ENCODE peak calls at places on chromosomes 12 and 14, in six cellular contexts. One of them, this sample, is unnamed.

GRCh38 chr12:11891350-11892064 is 179.2 kb upstream of the BCL2L14 start:
- DNase-seq in right atrium auricular region: peak; percentile 63
- DNase-seq in mesenchymal stem cell: no peak
- DNase-seq in heart right ventricle: peak; percentile 57
- DNase-seq in esophagus squamous epithelium: no peak
- DNase-seq in CD4-positive, alpha-beta T cell: no peak
- DNase-seq in this sample: no peak

GRCh38 chr12:94553130-94553519 is 93.5 kb upstream of the CEP83 start:
- DNase-seq in right atrium auricular region: peak; percentile 61
- DNase-seq in mesenchymal stem cell: peak; percentile 46
- DNase-seq in heart right ventricle: no peak
- DNase-seq in esophagus squamous epithelium: no peak
- DNase-seq in CD4-positive, alpha-beta T cell: no peak
- DNase-seq in this sample: peak; percentile 91

GRCh38 chr14:93231129-93231979 is 24.3 kb downstream of the UBR7 start:
- DNase-seq in right atrium auricular region: no peak
- DNase-seq in mesenchymal stem cell: no peak
- DNase-seq in heart right ventricle: peak; percentile 25
- DNase-seq in esophagus squamous epithelium: no peak
- DNase-seq in CD4-positive, alpha-beta T cell: no peak
- DNase-seq in this sample: peak; percentile 51

GRCh38 chr14:96501383-96501745 is 818 bp upstream of the PAPOLA start:
- DNase-seq in right atrium auricular region: no peak
- DNase-seq in mesenchymal stem cell: no peak
- DNase-seq in heart right ventricle: no peak
- DNase-seq in esophagus squamous epithelium: no peak
- DNase-seq in CD4-positive, alpha-beta T cell: peak; percentile 1
- DNase-seq in this sample: peak; percentile 0

GRCh38 chr14:60721331-60722162 is 2.6 kb downstream of the SIX4 start:
- DNase-seq in right atrium auricular region: no peak
- DNase-seq in mesenchymal stem cell: peak; percentile 71
- DNase-seq in heart right ventricle: peak; percentile 6
- DNase-seq in esophagus squamous epithelium: no peak
- DNase-seq in CD4-positive, alpha-beta T cell: peak; percentile 44
- DNase-seq in this sample: peak; percentile 47

GRCh38 chr12:93706824-93707223 is 29.6 kb downstream of the CRADD start:
- DNase-seq in right atrium auricular region: no peak
- DNase-seq in mesenchymal stem cell: no peak
- DNase-seq in heart right ventricle: no peak
- DNase-seq in esophagus squamous epithelium: no peak
- DNase-seq in CD4-positive, alpha-beta T cell: no peak
- DNase-seq in this sample: no peak

GRCh38 chr14:77991128-77991772 is 178.9 kb upstream of the NRXN3 start:
- DNase-seq in right atrium auricular region: no peak
- DNase-seq in mesenchymal stem cell: no peak
- DNase-seq in heart right ventricle: no peak
- DNase-seq in esophagus squamous epithelium: no peak
- DNase-seq in CD4-positive, alpha-beta T cell: no peak
- DNase-seq in this sample: no peak

GRCh38 chr12:49615725-49616124 is 7.6 kb upstream of the PRPF40B start:
- DNase-seq in right atrium auricular region: no peak
- DNase-seq in mesenchymal stem cell: peak; percentile 63
- DNase-seq in heart right ventricle: no peak
- DNase-seq in esophagus squamous epithelium: no peak
- DNase-seq in CD4-positive, alpha-beta T cell: no peak
- DNase-seq in this sample: no peak

GRCh38 chr12:113260127-113260526 is 38.9 kb downstream of the TPCN1 start:
- DNase-seq in right atrium auricular region: no peak
- DNase-seq in mesenchymal stem cell: no peak
- DNase-seq in heart right ventricle: no peak
- DNase-seq in esophagus squamous epithelium: no peak
- DNase-seq in CD4-positive, alpha-beta T cell: no peak
- DNase-seq in this sample: no peak

GRCh38 chr12:31406345-31406744 is 80.4 kb upstream of the SINHCAF start:
- DNase-seq in right atrium auricular region: no peak
- DNase-seq in mesenchymal stem cell: no peak
- DNase-seq in heart right ventricle: no peak
- DNase-seq in esophagus squamous epithelium: no peak
- DNase-seq in CD4-positive, alpha-beta T cell: no peak
- DNase-seq in this sample: no peak

GRCh38 chr14:42353315-42353714 is 746.6 kb downstream of the LRFN5 start:
- DNase-seq in right atrium auricular region: no peak
- DNase-seq in mesenchymal stem cell: no peak
- DNase-seq in heart right ventricle: no peak
- DNase-seq in esophagus squamous epithelium: no peak
- DNase-seq in CD4-positive, alpha-beta T cell: no peak
- DNase-seq in this sample: no peak

GRCh38 chr12:101823891-101824290 is 6.9 kb downstream of the GNPTAB start:
- DNase-seq in right atrium auricular region: peak; percentile 64
- DNase-seq in mesenchymal stem cell: peak; percentile 50
- DNase-seq in heart right ventricle: peak; percentile 74
- DNase-seq in esophagus squamous epithelium: no peak
- DNase-seq in CD4-positive, alpha-beta T cell: peak; percentile 51
- DNase-seq in this sample: peak; percentile 7

GRCh38 chr14:41607966-41608663 is 1.4 kb downstream of the LRFN5 start:
- DNase-seq in right atrium auricular region: no peak
- DNase-seq in mesenchymal stem cell: peak; percentile 43
- DNase-seq in heart right ventricle: no peak
- DNase-seq in esophagus squamous epithelium: no peak
- DNase-seq in CD4-positive, alpha-beta T cell: no peak
- DNase-seq in this sample: no peak

GRCh38 chr14:30069536-30069935 is 141.9 kb upstream of the PRKD1 start:
- DNase-seq in right atrium auricular region: no peak
- DNase-seq in mesenchymal stem cell: no peak
- DNase-seq in heart right ventricle: no peak
- DNase-seq in esophagus squamous epithelium: no peak
- DNase-seq in CD4-positive, alpha-beta T cell: no peak
- DNase-seq in this sample: no peak

GRCh38 chr14:88516742-88517418 is 37.9 kb downstream of the PTPN21 start:
- DNase-seq in right atrium auricular region: no peak
- DNase-seq in mesenchymal stem cell: no peak
- DNase-seq in heart right ventricle: no peak
- DNase-seq in esophagus squamous epithelium: no peak
- DNase-seq in CD4-positive, alpha-beta T cell: no peak
- DNase-seq in this sample: no peak

GRCh38 chr12:102848832-102849231 is 68.2 kb downstream of the PAH start:
- DNase-seq in right atrium auricular region: no peak
- DNase-seq in mesenchymal stem cell: no peak
- DNase-seq in heart right ventricle: no peak
- DNase-seq in esophagus squamous epithelium: no peak
- DNase-seq in CD4-positive, alpha-beta T cell: no peak
- DNase-seq in this sample: no peak

GRCh38 chr12:107731376-107731775 is 29.6 kb downstream of the PRDM4 start:
- DNase-seq in right atrium auricular region: no peak
- DNase-seq in mesenchymal stem cell: no peak
- DNase-seq in heart right ventricle: no peak
- DNase-seq in esophagus squamous epithelium: no peak
- DNase-seq in CD4-positive, alpha-beta T cell: no peak
- DNase-seq in this sample: no peak

GRCh38 chr12:98901189-98901588 is 256.1 kb downstream of the APAF1 start:
- DNase-seq in right atrium auricular region: no peak
- DNase-seq in mesenchymal stem cell: no peak
- DNase-seq in heart right ventricle: no peak
- DNase-seq in esophagus squamous epithelium: no peak
- DNase-seq in CD4-positive, alpha-beta T cell: no peak
- DNase-seq in this sample: peak; percentile 6

GRCh38 chr12:48818831-48819590 is 715 bp downstream of the CACNB3 start:
- DNase-seq in right atrium auricular region: no peak
- DNase-seq in mesenchymal stem cell: peak; percentile 17
- DNase-seq in heart right ventricle: no peak
- DNase-seq in esophagus squamous epithelium: no peak
- DNase-seq in CD4-positive, alpha-beta T cell: peak; percentile 37
- DNase-seq in this sample: no peak

GRCh38 chr12:6049587-6049986 is 74.9 kb downstream of the VWF start:
- DNase-seq in right atrium auricular region: no peak
- DNase-seq in mesenchymal stem cell: no peak
- DNase-seq in heart right ventricle: no peak
- DNase-seq in esophagus squamous epithelium: no peak
- DNase-seq in CD4-positive, alpha-beta T cell: no peak
- DNase-seq in this sample: no peak

GRCh38 chr12:8827551-8828347 is 5.3 kb downstream of the A2ML1 start:
- DNase-seq in right atrium auricular region: no peak
- DNase-seq in mesenchymal stem cell: no peak
- DNase-seq in heart right ventricle: no peak
- DNase-seq in esophagus squamous epithelium: no peak
- DNase-seq in CD4-positive, alpha-beta T cell: no peak
- DNase-seq in this sample: no peak

GRCh38 chr14:92584856-92585255 is 71.3 kb downstream of the RIN3 start:
- DNase-seq in right atrium auricular region: no peak
- DNase-seq in mesenchymal stem cell: peak; percentile 60
- DNase-seq in heart right ventricle: no peak
- DNase-seq in esophagus squamous epithelium: no peak
- DNase-seq in CD4-positive, alpha-beta T cell: no peak
- DNase-seq in this sample: no peak

GRCh38 chr12:40224439-40225291 is at the start of gene LRRK2:
- DNase-seq in right atrium auricular region: peak; percentile 85
- DNase-seq in mesenchymal stem cell: peak; percentile 53
- DNase-seq in heart right ventricle: peak; percentile 86
- DNase-seq in esophagus squamous epithelium: peak; percentile 25
- DNase-seq in CD4-positive, alpha-beta T cell: peak; percentile 6
- DNase-seq in this sample: peak; percentile 1

GRCh38 chr12:113880337-113880736 is 85.8 kb downstream of the RBM19 start:
- DNase-seq in right atrium auricular region: no peak
- DNase-seq in mesenchymal stem cell: no peak
- DNase-seq in heart right ventricle: no peak
- DNase-seq in esophagus squamous epithelium: no peak
- DNase-seq in CD4-positive, alpha-beta T cell: no peak
- DNase-seq in this sample: no peak

GRCh38 chr12:106521901-106522300 is 60.9 kb upstream of the RFX4 start:
- DNase-seq in right atrium auricular region: no peak
- DNase-seq in mesenchymal stem cell: no peak
- DNase-seq in heart right ventricle: no peak
- DNase-seq in esophagus squamous epithelium: no peak
- DNase-seq in CD4-positive, alpha-beta T cell: no peak
- DNase-seq in this sample: no peak

GRCh38 chr12:106517314-106517713 is 65.5 kb upstream of the RFX4 start:
- DNase-seq in right atrium auricular region: no peak
- DNase-seq in mesenchymal stem cell: no peak
- DNase-seq in heart right ventricle: no peak
- DNase-seq in esophagus squamous epithelium: no peak
- DNase-seq in CD4-positive, alpha-beta T cell: no peak
- DNase-seq in this sample: no peak

GRCh38 chr12:106519587-106519986 is 63.2 kb upstream of the RFX4 start:
- DNase-seq in right atrium auricular region: no peak
- DNase-seq in mesenchymal stem cell: peak; percentile 19
- DNase-seq in heart right ventricle: no peak
- DNase-seq in esophagus squamous epithelium: no peak
- DNase-seq in CD4-positive, alpha-beta T cell: no peak
- DNase-seq in this sample: no peak

GRCh38 chr12:106527356-106527755 is 55.4 kb upstream of the RFX4 start:
- DNase-seq in right atrium auricular region: no peak
- DNase-seq in mesenchymal stem cell: peak; percentile 9
- DNase-seq in heart right ventricle: no peak
- DNase-seq in esophagus squamous epithelium: no peak
- DNase-seq in CD4-positive, alpha-beta T cell: no peak
- DNase-seq in this sample: peak; percentile 11

GRCh38 chr12:106522708-106523107 is 60.1 kb upstream of the RFX4 start:
- DNase-seq in right atrium auricular region: no peak
- DNase-seq in mesenchymal stem cell: no peak
- DNase-seq in heart right ventricle: no peak
- DNase-seq in esophagus squamous epithelium: no peak
- DNase-seq in CD4-positive, alpha-beta T cell: no peak
- DNase-seq in this sample: no peak
- H3K27ac ChIP-seq in right atrium auricular region: no peak overlapping the region
- H3K27ac ChIP-seq in mesenchymal stem cell: no peak overlapping the region
- H3K27ac ChIP-seq in heart right ventricle: no peak overlapping the region
- H3K27ac ChIP-seq in esophagus squamous epithelium: no peak overlapping the region
- H3K27ac ChIP-seq in CD4-positive, alpha-beta T cell: no peak overlapping the region
- H3K27ac ChIP-seq in this sample: no peak overlapping the region

DNA sequence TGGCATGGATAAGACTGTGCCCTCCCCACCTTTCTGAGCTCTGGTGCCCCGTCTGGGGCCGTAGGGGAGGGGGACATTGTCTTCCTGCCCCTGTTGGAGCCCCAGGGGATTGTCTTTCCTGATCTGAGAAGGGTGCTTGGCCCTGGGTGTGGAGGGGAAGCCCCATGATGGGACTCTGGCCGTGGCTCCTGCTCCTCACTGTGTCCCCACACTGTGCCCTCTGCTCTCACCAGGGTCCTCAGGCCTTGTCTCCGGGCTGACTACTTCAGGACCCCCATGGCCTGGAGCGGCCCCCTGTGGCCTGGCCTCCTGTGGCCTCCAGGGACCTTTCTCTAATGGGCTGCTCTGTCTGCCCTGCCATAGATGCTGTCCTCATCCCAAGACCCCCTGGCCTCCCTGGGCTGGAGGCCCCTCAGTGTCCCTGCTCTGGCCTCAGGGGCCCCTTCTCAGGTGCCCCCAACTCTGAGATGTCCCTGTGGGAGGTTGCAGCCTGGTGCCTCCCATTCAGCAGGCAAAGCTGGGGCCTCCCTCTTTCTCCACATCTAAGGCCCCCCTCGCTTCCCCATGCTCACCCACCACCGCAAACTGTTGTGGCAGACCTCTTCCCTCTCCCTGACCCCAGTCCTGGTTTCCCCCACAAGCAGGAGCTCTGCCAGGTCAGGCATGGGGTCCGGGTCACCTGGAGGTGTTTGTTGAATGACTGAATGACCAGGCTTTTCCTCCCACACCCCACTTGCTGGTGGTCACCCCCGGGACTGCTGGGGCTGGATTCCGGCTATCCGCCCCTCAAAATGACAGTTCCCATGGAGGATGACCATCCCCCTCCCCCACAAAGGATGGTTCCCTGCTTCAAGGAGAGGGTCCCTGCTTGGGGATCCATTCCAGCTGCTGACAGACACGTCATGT is 4.0 kb downstream of the KIF26A start:
- DNase-seq in right atrium auricular region: no peak
- DNase-seq in mesenchymal stem cell: no peak
- DNase-seq in heart right ventricle: no peak
- DNase-seq in esophagus squamous epithelium: no peak
- DNase-seq in CD4-positive, alpha-beta T cell: no peak
- DNase-seq in this sample: no peak
- H3K27me3 ChIP-seq in right atrium auricular region: peaks cover 5% of the 10 kb centered on the region
- H3K27me3 ChIP-seq in mesenchymal stem cell: peaks cover 53% of the 10 kb centered on the region
- H3K27me3 ChIP-seq in heart right ventricle: peaks cover 7% of the 10 kb centered on the region
- H3K27me3 ChIP-seq in esophagus squamous epithelium: peaks cover 48% of the 10 kb centered on the region
- H3K27me3 ChIP-seq in CD4-positive, alpha-beta T cell: peaks cover 20% of the 10 kb centered on the region
- H3K27me3 ChIP-seq in this sample: peaks cover 22% of the 10 kb centered on the region

GRCh38 chr14:38189930-38190726 is 17.6 kb upstream of the SSTR1 start:
- DNase-seq in right atrium auricular region: no peak
- DNase-seq in mesenchymal stem cell: no peak
- DNase-seq in heart right ventricle: no peak
- DNase-seq in esophagus squamous epithelium: no peak
- DNase-seq in CD4-positive, alpha-beta T cell: no peak
- DNase-seq in this sample: no peak
- H3K27ac ChIP-seq in right atrium auricular region: no peak overlapping the region
- H3K27ac ChIP-seq in mesenchymal stem cell: no peak overlapping the region
- H3K27ac ChIP-seq in heart right ventricle: no peak overlapping the region
- H3K27ac ChIP-seq in esophagus squamous epithelium: no peak overlapping the region
- H3K27ac ChIP-seq in CD4-positive, alpha-beta T cell: no peak overlapping the region
- H3K27ac ChIP-seq in this sample: no peak overlapping the region

DNA sequence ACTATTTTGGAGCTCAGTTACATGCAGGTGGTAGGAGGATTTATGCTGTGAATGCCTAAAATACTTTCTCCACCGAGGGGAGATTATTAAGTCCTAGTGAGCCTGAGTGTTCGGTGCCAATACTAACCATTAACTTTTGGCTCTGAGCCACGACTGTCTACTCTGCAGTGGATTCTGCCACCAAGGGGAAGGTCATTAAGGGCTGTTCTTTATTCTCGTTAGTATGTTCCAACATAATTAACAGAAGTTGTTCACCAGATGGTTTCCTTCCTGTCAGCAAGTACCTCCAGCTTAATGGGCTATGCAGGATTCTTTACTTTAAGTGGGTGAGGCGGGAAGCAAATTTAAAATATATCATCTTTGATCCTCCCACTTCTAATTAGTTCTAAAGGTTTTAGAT is 326.3 kb downstream of the BMP4 start:
- DNase-seq in right atrium auricular region: no peak
- DNase-seq in mesenchymal stem cell: no peak
- DNase-seq in heart right ventricle: peak; percentile 16
- DNase-seq in esophagus squamous epithelium: no peak
- DNase-seq in CD4-positive, alpha-beta T cell: no peak
- DNase-seq in this sample: no peak
- H3K27me3 ChIP-seq in right atrium auricular region: no peaks in the 10 kb centered on the region
- H3K27me3 ChIP-seq in mesenchymal stem cell: no peaks in the 10 kb centered on the region
- H3K27me3 ChIP-seq in heart right ventricle: no peaks in the 10 kb centered on the region
- H3K27me3 ChIP-seq in esophagus squamous epithelium: peaks cover 10% of the 10 kb centered on the region
- H3K27me3 ChIP-seq in CD4-positive, alpha-beta T cell: no peaks in the 10 kb centered on the region
- H3K27me3 ChIP-seq in this sample: no peaks in the 10 kb centered on the region

This sample was measured in brain microvascular endothelial cell.